ENCODE peak calls at places on chromosome 19, in seven cellular contexts. U is H7, V is adrenal gland, I is upper lobe of right lung, D is GM23338, M is psoas muscle, N is aorta. T is an unnamed sample. For H3K36me3, the result is how much of the 10 kb centered on the place peaks cover.

GRCh38 chr19:47794526-47794925 is 9.8 kb downstream of the TPRX1 start:
- DNase-seq in U (peak), V (no peak), I (no peak), D (peak), M (no peak), N (no peak), T (no peak)

GRCh38 chr19:38877781-38878574 is at the start of gene RINL:
- DNase-seq in U (peak), V (no peak), I (peak), D (peak), M (peak), N (no peak), T (peak)

GRCh38 chr19:32350492-32350891 is 5.1 kb downstream of the ZNF507 start:
- DNase-seq in U (no peak), V (no peak), I (no peak), D (no peak), M (no peak), N (no peak), T (no peak)

GRCh38 chr19:53785196-53785889 is 38.8 kb downstream of the NLRP12 start:
- DNase-seq in U (no peak), V (no peak), I (no peak), D (peak), M (no peak), N (no peak), T (no peak)

GRCh38 chr19:51070334-51070886 is 5.5 kb upstream of the KLK13 start:
- DNase-seq in U (no peak), V (no peak), I (no peak), D (no peak), M (no peak), N (no peak), T (no peak)

GRCh38 chr19:7670790-7671189 is 1.9 kb downstream of the RETN start:
- DNase-seq in U (no peak), V (no peak), I (no peak), D (peak), M (no peak), N (no peak), T (peak)

GRCh38 chr19:31296741-31297390 is 52.4 kb downstream of the TSHZ3 start:
- DNase-seq in U (no peak), V (no peak), I (peak), D (no peak), M (no peak), N (no peak), T (no peak)

GRCh38 chr19:50252111-50252886 is 48.9 kb downstream of the MYH14 start:
- DNase-seq in U (peak), V (no peak), I (no peak), D (peak), M (no peak), N (peak), T (peak)

GRCh38 chr19:17855333-17856152 is 4.2 kb upstream of the RPL18A start:
- DNase-seq in U (peak), V (peak), I (peak), D (peak), M (peak), N (peak), T (peak)

GRCh38 chr19:32876919-32877285 is 7.3 kb upstream of the SLC7A9 start:
- DNase-seq in U (peak), V (no peak), I (peak), D (no peak), M (no peak), N (no peak), T (peak)

GRCh38 chr19:17455711-17456123 is 5.0 kb downstream of the NXNL1 start:
- DNase-seq in U (peak), V (no peak), I (peak), D (peak), M (no peak), N (no peak), T (peak)

GRCh38 chr19:28634031-28634328 is 579.0 kb downstream of the UQCRFS1 start:
- DNase-seq in U (no peak), V (no peak), I (no peak), D (no peak), M (no peak), N (no peak), T (no peak)

GRCh38 chr19:40266912-40267600 is 18.1 kb downstream of the AKT2 start:
- DNase-seq in U (peak), V (no peak), I (no peak), D (peak), M (no peak), N (no peak), T (no peak)

GRCh38 chr19:50568321-50569022 is at the start of gene LRRC4B:
- DNase-seq in U (peak), V (no peak), I (no peak), D (peak), M (no peak), N (no peak), T (peak)

GRCh38 chr19:3687774-3688706 is 12.2 kb downstream of the PIP5K1C start:
- DNase-seq in U (peak), V (no peak), I (no peak), D (peak), M (no peak), N (peak), T (peak)

GRCh38 chr19:35345671-35346111 is 2.0 kb upstream of the FFAR1 start:
- DNase-seq in U (peak), V (no peak), I (peak), D (no peak), M (no peak), N (no peak), T (no peak)

GRCh38 chr19:10655457-10656312 is 1.5 kb downstream of the ILF3 start:
- DNase-seq in U (peak), V (peak), I (no peak), D (peak), M (no peak), N (no peak), T (no peak)

GRCh38 chr19:38988632-38989031 is 13.1 kb upstream of the FBXO17 start:
- DNase-seq in U (no peak), V (no peak), I (no peak), D (no peak), M (no peak), N (no peak), T (no peak)

GRCh38 chr19:13241321-13242104 is 91.3 kb downstream of the IER2 start:
- DNase-seq in U (peak), V (no peak), I (no peak), D (peak), M (no peak), N (no peak), T (peak)

GRCh38 chr19:19490247-19490968 is 24.9 kb downstream of the TSSK6 start:
- DNase-seq in U (peak), V (peak), I (peak), D (peak), M (peak), N (peak), T (peak)
- H3K4me3 ChIP-seq in U (no peak), V (no peak), I (no peak), D (no peak), M (peak), N (no peak), T (peak)

GRCh38 chr19:55620410-55620809 is 4.0 kb downstream of the ZNF784 start:
- DNase-seq in U (peak), V (no peak), I (no peak), D (no peak), M (no peak), N (peak), T (no peak)

GRCh38 chr19:55619264-55619663 is 5.1 kb downstream of the ZNF784 start:
- DNase-seq in U (no peak), V (no peak), I (no peak), D (no peak), M (no peak), N (no peak), T (peak)

GRCh38 chr19:55616395-55616875 is 7.9 kb downstream of the ZNF784 start:
- DNase-seq in U (peak), V (no peak), I (no peak), D (peak), M (no peak), N (no peak), T (peak)

GRCh38 chr19:55617426-55617825 is 6.9 kb downstream of the ZNF784 start:
- DNase-seq in U (no peak), V (no peak), I (no peak), D (peak), M (no peak), N (no peak), T (peak)

GRCh38 chr19:55618426-55618825 is 5.9 kb downstream of the ZNF784 start:
- DNase-seq in U (no peak), V (no peak), I (no peak), D (peak), M (no peak), N (no peak), T (peak)
- H3K36me3 ChIP-seq in U (under half), V (under half), I (under half), D (under half), M (under half), N (under half), T (under half)

GRCh38 chr19:56108447-56109195 is 12.5 kb downstream of the ZNF787 start:
- DNase-seq in U (peak), V (no peak), I (peak), D (no peak), M (peak), N (peak), T (peak)

GRCh38 chr19:56111601-56112312 is 9.3 kb downstream of the ZNF787 start:
- DNase-seq in U (peak), V (peak), I (peak), D (peak), M (peak), N (peak), T (peak)

GRCh38 chr19:56112313-56112709 is 8.8 kb downstream of the ZNF787 start:
- DNase-seq in U (peak), V (no peak), I (no peak), D (no peak), M (no peak), N (no peak), T (peak)

GRCh38 chr19:56109216-56109615 is 11.9 kb downstream of the ZNF787 start:
- DNase-seq in U (no peak), V (no peak), I (no peak), D (no peak), M (no peak), N (no peak), T (peak)

GRCh38 chr19:56110515-56111448 is 10.3 kb downstream of the ZNF787 start:
- DNase-seq in U (peak), V (peak), I (no peak), D (no peak), M (peak), N (no peak), T (peak)
- H3K4me3 ChIP-seq in U (no peak), V (no peak), I (no peak), D (no peak), M (peak), N (no peak), T (no peak)

DNA sequence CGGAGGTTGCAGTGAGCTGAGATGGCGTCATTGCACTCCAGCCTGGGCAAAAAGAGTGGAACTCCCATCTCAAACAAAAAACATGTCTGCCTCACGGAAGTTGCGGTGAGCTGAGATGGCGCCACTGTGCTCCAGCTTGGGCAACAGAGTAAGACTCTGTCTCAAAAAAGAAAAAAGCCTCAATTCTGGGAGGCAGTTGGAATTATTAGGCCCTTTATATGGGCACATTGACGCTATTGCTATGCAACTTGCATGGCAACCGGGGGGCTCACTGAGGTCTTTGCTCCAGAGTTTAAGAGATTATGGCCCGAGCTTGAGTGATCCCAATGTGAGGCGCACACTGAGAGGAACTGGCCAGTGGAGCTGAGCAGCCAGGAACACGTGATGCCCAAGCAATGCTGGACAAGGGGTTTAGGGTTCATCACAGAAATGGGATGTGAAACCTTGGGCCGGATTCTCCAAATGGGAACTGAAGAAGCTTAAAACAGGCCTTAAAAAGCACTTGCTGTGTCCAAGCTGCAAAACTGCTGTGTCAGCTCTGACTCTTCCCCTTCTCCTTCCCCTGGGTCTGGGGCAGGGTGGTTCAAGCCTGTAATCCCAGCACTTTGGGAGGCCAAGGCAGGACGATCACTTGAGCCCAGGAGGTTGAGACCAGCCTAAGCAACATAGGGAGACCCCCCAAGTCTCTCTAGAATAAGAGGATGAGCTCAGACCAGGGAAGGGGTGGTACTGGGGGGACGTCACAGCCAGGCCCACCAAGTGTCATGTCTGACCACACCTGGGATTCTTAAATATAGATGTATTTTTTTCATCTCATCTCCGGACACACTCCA is 2.5 kb downstream of the FTL start:
- DNase-seq in U (peak), V (no peak), I (peak), D (no peak), M (no peak), N (peak), T (peak)
- H3K36me3 ChIP-seq in U (under half), V (under half), I (under half), D (under half), M (under half), N (under half), T (under half)

GRCh38 chr19:5294403-5295160 is 46.0 kb downstream of the PTPRS start:
- DNase-seq in U (peak), V (no peak), I (no peak), D (no peak), M (peak), N (no peak), T (peak)
- H3K4me3 ChIP-seq in U (peak), V (no peak), I (no peak), D (peak), M (no peak), N (no peak), T (no peak)

DNA sequence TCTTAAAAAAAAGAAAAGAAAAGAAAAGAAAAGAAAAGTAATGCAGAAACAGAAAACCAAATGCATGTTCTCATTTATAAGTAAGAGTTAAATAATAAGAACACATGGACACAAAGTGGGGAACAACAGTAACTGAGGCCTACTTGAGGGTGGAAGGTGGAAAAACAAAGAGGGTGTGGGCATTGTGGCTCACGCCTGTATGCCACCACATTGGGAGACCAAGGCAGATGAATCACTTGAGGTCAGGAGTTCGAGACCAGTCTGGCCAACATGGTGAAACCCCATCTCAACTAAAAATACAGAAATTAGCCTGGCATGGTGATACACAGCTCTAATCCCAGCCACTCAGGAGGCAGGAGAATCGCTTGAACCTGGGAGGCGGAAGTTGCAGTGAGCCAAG is 8.1 kb downstream of the ZNF708 start:
- DNase-seq in U (no peak), V (no peak), I (no peak), D (no peak), M (no peak), N (no peak), T (no peak)
- H3K36me3 ChIP-seq in U (under half), V (under half), I (under half), D (under half), M (under half), N (under half), T (under half)

GRCh38 chr19:15508035-15508710 is at the start of gene CYP4F22:
- DNase-seq in U (peak), V (no peak), I (no peak), D (peak), M (no peak), N (no peak), T (no peak)

GRCh38 chr19:15502264-15502663 is 6.1 kb upstream of the CYP4F22 start:
- DNase-seq in U (no peak), V (no peak), I (no peak), D (no peak), M (no peak), N (no peak), T (no peak)

GRCh38 chr19:15507068-15508034 is 974 bp upstream of the CYP4F22 start:
- DNase-seq in U (no peak), V (no peak), I (no peak), D (no peak), M (no peak), N (no peak), T (no peak)

GRCh38 chr19:15501596-15501995 is 6.7 kb upstream of the CYP4F22 start:
- DNase-seq in U (no peak), V (no peak), I (no peak), D (no peak), M (no peak), N (no peak), T (no peak)

GRCh38 chr19:15506074-15506565 is 2.2 kb upstream of the CYP4F22 start:
- DNase-seq in U (no peak), V (no peak), I (no peak), D (no peak), M (no peak), N (no peak), T (no peak)
- H3K4me3 ChIP-seq in U (no peak), V (no peak), I (no peak), D (no peak), M (no peak), N (no peak), T (no peak)

GRCh38 chr19:1237027-1237659 is 662 bp downstream of the CBARP start:
- DNase-seq in U (peak), V (peak), I (no peak), D (no peak), M (no peak), N (no peak), T (peak)
- H3K36me3 ChIP-seq in U (under half), V (under half), I (under half), D (under half), M (under half), N (under half), T (under half)

DNA sequence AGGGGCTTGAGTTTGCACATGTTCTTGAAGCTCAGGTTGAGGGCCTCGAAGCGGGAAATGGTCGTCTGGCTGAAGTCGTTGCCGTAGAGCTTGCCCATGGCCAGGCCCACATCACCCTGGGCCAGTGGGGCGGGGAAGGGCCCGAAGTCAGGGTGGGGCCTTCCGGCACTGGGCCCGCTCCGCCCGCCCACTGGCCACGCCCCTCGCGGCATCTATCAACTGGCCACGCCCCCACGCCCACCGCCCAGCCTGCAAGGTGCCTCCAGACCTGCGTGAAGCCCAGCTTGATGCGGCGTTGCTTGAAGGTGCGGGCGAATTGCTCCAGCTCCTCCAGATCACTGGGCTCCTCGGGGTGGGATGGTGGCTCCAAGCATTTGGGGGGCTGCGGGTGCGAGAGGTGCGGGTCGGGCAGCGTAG is 19.9 kb downstream of the ZNF574 start:
- DNase-seq in U (peak), V (no peak), I (no peak), D (peak), M (no peak), N (no peak), T (peak)
- H3K4me3 ChIP-seq in U (peak), V (no peak), I (no peak), D (peak), M (no peak), N (no peak), T (no peak)